ENCODE peak calls at places on chromosomes 13 and 19, in seven cellular contexts. One of them, this sample, is unnamed.

GRCh38 chr19:9945319-9945966 is 9.1 kb upstream of the OLFM2 start:
- DNase-seq in transverse colon: peak; percentile 73
- DNase-seq in A549: peak; percentile 37
- DNase-seq in fibroblast of lung: peak; percentile 99
- DNase-seq in choroid plexus epithelial cell: peak; percentile 92
- DNase-seq in neural progenitor cell: peak; percentile 31
- DNase-seq in thyroid gland: peak; percentile 40
- DNase-seq in this sample: peak; percentile 99

GRCh38 chr19:16216744-16217670 is 19.3 kb downstream of the AP1M1 start:
- DNase-seq in choroid plexus epithelial cell: no peak
- DNase-seq in thyroid gland: peak; percentile 55
- DNase-seq in fibroblast of lung: no peak
- DNase-seq in neural progenitor cell: no peak
- DNase-seq in A549: no peak
- DNase-seq in transverse colon: no peak
- DNase-seq in this sample: no peak

GRCh38 chr19:18862976-18863842 is 31.4 kb downstream of the UPF1 start:
- DNase-seq in choroid plexus epithelial cell: no peak
- DNase-seq in thyroid gland: no peak
- DNase-seq in fibroblast of lung: no peak
- DNase-seq in neural progenitor cell: no peak
- DNase-seq in A549: no peak
- DNase-seq in transverse colon: no peak
- DNase-seq in this sample: no peak

GRCh38 chr19:35144600-35145436 is 1.8 kb downstream of the FXYD7 start:
- DNase-seq in A549: peak; percentile 92
- DNase-seq in neural progenitor cell: peak; percentile 89
- DNase-seq in transverse colon: peak; percentile 84
- DNase-seq in thyroid gland: peak; percentile 34
- DNase-seq in fibroblast of lung: no peak
- DNase-seq in choroid plexus epithelial cell: no peak
- DNase-seq in this sample: no peak

GRCh38 chr19:548841-549830 is 5.3 kb downstream of the GZMM start:
- DNase-seq in thyroid gland: no peak
- DNase-seq in neural progenitor cell: no peak
- DNase-seq in choroid plexus epithelial cell: no peak
- DNase-seq in A549: no peak
- DNase-seq in transverse colon: no peak
- DNase-seq in fibroblast of lung: no peak
- DNase-seq in this sample: no peak

GRCh38 chr13:103852036-103852435 is 785.8 kb upstream of the SLC10A2 start:
- DNase-seq in choroid plexus epithelial cell: no peak
- DNase-seq in neural progenitor cell: no peak
- DNase-seq in A549: no peak
- DNase-seq in transverse colon: no peak
- DNase-seq in thyroid gland: no peak
- DNase-seq in fibroblast of lung: no peak
- DNase-seq in this sample: no peak

GRCh38 chr13:75587679-75588078 is 38.1 kb downstream of the UCHL3 start:
- DNase-seq in fibroblast of lung: no peak
- DNase-seq in transverse colon: no peak
- DNase-seq in choroid plexus epithelial cell: peak; percentile 13
- DNase-seq in thyroid gland: no peak
- DNase-seq in A549: no peak
- DNase-seq in neural progenitor cell: peak; percentile 15
- DNase-seq in this sample: no peak

GRCh38 chr13:24511019-24511823 is 1.4 kb downstream of the PARP4 start:
- DNase-seq in thyroid gland: peak; percentile 20
- DNase-seq in A549: peak; percentile 68
- DNase-seq in fibroblast of lung: peak; percentile 97
- DNase-seq in choroid plexus epithelial cell: peak; percentile 94
- DNase-seq in neural progenitor cell: peak; percentile 11
- DNase-seq in transverse colon: peak; percentile 56
- DNase-seq in this sample: peak; percentile 90

GRCh38 chr13:99275093-99275469 is 16.9 kb upstream of the GPR18 start:
- DNase-seq in transverse colon: no peak
- DNase-seq in choroid plexus epithelial cell: peak; percentile 74
- DNase-seq in A549: no peak
- DNase-seq in fibroblast of lung: peak; percentile 92
- DNase-seq in neural progenitor cell: no peak
- DNase-seq in thyroid gland: peak; percentile 21
- DNase-seq in this sample: peak; percentile 87

GRCh38 chr19:41934849-41935374 is 6.7 kb upstream of the ERFL start:
- DNase-seq in choroid plexus epithelial cell: peak; percentile 59
- DNase-seq in A549: peak; percentile 80
- DNase-seq in transverse colon: peak; percentile 79
- DNase-seq in thyroid gland: peak; percentile 51
- DNase-seq in fibroblast of lung: no peak
- DNase-seq in neural progenitor cell: peak; percentile 88
- DNase-seq in this sample: peak; percentile 37

GRCh38 chr19:2072757-2073551 is 21.9 kb upstream of the MKNK2 start:
- DNase-seq in A549: no peak
- DNase-seq in transverse colon: no peak
- DNase-seq in choroid plexus epithelial cell: no peak
- DNase-seq in fibroblast of lung: no peak
- DNase-seq in neural progenitor cell: no peak
- DNase-seq in thyroid gland: no peak
- DNase-seq in this sample: no peak

GRCh38 chr13:39684531-39685137 is 29.2 kb downstream of the COG6 start:
- DNase-seq in thyroid gland: no peak
- DNase-seq in choroid plexus epithelial cell: peak; percentile 72
- DNase-seq in transverse colon: no peak
- DNase-seq in A549: peak; percentile 28
- DNase-seq in fibroblast of lung: peak; percentile 56
- DNase-seq in neural progenitor cell: peak; percentile 64
- DNase-seq in this sample: peak; percentile 60

GRCh38 chr13:49527123-49527522 is 31.4 kb downstream of the PHF11 start:
- DNase-seq in choroid plexus epithelial cell: no peak
- DNase-seq in fibroblast of lung: no peak
- DNase-seq in A549: no peak
- DNase-seq in thyroid gland: peak; percentile 76
- DNase-seq in neural progenitor cell: no peak
- DNase-seq in transverse colon: no peak
- DNase-seq in this sample: no peak

GRCh38 chr19:46715620-46716012 is 1.3 kb downstream of the PRKD2 start:
- DNase-seq in choroid plexus epithelial cell: no peak
- DNase-seq in thyroid gland: no peak
- DNase-seq in A549: no peak
- DNase-seq in neural progenitor cell: peak; percentile 24
- DNase-seq in fibroblast of lung: no peak
- DNase-seq in transverse colon: no peak
- DNase-seq in this sample: no peak

GRCh38 chr19:3479819-3480215 is 508 bp downstream of the SMIM24 start:
- DNase-seq in choroid plexus epithelial cell: no peak
- DNase-seq in neural progenitor cell: no peak
- DNase-seq in A549: peak; percentile 47
- DNase-seq in transverse colon: no peak
- DNase-seq in thyroid gland: no peak
- DNase-seq in fibroblast of lung: no peak
- DNase-seq in this sample: no peak

GRCh38 chr19:33403973-33404304 is 30.4 kb downstream of the CEBPG start:
- DNase-seq in fibroblast of lung: peak; percentile 6
- DNase-seq in A549: no peak
- DNase-seq in transverse colon: no peak
- DNase-seq in thyroid gland: no peak
- DNase-seq in neural progenitor cell: no peak
- DNase-seq in choroid plexus epithelial cell: no peak
- DNase-seq in this sample: no peak

DNA sequence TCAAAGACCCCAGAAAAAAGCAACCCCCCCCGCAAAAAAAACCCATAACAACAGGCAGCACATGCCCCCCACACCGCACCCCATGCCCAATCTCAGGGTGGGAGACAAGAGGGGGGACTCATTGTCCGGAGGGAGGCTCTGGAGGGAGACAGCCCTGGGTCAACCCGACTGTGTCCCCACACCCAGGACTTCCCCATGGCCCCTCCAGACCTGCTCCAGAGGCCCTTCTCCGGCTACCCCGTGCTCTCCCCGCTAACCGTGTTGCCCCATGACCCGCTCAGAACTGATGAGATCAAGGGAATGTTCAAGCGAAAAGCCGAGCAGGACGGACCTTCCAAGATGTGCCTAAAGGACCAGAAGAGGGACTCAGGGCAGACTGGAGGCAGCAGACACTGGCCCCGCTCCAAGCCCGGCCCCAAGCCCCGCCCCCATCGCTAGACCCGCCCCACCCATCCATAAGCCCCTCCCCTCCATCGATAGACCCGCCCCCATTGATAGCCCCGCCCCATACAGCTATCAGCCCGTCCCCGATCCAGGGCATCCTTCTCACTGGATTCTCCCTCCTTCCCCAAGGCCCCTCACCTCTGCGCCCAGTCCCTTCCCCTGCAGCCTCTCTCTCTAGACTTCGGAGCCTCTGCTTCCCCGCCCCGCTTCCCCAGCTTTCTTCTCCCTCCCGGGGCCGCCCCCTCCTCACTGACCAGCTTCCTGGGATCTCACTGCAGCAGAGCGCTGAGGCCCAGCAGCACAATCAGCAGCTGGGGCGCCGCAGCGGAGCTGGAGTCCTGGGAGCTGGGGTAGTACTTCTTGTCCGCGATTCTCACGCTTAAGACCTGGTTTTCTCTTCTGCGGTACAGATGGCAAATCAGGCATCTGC is 2.2 kb downstream of the BST2 start:
- DNase-seq in thyroid gland: no peak
- DNase-seq in A549: peak; percentile 49
- DNase-seq in neural progenitor cell: peak; percentile 93
- DNase-seq in transverse colon: no peak
- DNase-seq in fibroblast of lung: no peak
- DNase-seq in choroid plexus epithelial cell: peak; percentile 46
- DNase-seq in this sample: no peak
- H3K4me3 ChIP-seq in thyroid gland: no peak overlapping the region
- H3K4me3 ChIP-seq in A549: no peak overlapping the region
- H3K4me3 ChIP-seq in neural progenitor cell: peak overlapping the region; percentile 61
- H3K4me3 ChIP-seq in transverse colon: peak overlapping the region; percentile 28
- H3K4me3 ChIP-seq in fibroblast of lung: no peak overlapping the region
- H3K4me3 ChIP-seq in choroid plexus epithelial cell: peak overlapping the region; percentile 28
- H3K4me3 ChIP-seq in this sample: no peak overlapping the region

GRCh38 chr19:51511353-51511752 is 9.8 kb upstream of the SIGLEC12 start:
- DNase-seq in transverse colon: no peak
- DNase-seq in fibroblast of lung: no peak
- DNase-seq in thyroid gland: no peak
- DNase-seq in A549: peak; percentile 19
- DNase-seq in neural progenitor cell: peak; percentile 10
- DNase-seq in choroid plexus epithelial cell: peak; percentile 2
- DNase-seq in this sample: no peak
- TF ChIP-seq CTCF in transverse colon: no peak
- TF ChIP-seq CTCF in fibroblast of lung: no peak
- TF ChIP-seq CTCF in thyroid gland: no peak
- TF ChIP-seq CTCF in A549: no peak
- TF ChIP-seq CTCF in neural progenitor cell: peak; percentile 33
- TF ChIP-seq CTCF in choroid plexus epithelial cell: peak; percentile 36
- TF ChIP-seq CTCF in this sample: no peak

DNA sequence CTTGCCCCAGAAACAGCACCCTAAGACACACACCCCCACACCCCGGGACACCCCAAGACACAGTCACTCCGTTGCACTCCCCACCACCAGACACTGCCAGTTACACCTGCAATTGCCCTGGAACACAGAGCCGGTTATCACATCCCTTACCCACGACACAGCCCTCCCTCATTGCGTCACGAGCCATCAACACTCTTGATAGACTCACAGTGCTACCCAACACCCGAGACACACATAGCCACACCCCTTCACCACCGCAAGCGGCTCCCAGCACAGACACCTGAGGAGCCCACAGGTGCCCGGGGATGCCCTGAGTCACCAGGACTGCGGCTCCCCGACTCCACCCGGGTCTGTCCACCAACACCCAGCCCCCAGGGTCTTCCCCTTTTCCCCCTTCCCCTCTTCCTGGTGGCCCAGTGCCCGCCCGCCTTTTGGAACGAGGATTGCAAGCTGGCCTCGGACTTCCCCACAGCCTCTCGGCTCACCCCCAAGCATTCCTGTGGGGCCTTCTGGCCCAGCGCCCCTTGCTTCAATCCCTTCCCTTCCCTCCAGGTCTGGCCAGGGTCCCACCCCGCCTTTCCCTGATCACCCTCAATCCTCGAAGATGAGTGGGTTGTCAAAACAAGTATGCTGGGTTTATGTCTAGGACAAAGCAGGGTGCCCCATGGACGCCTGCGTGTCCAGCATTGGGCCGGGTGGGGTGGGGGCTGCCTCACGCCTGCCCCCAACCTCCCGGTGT is 1.7 kb upstream of the PTGER1 start:
- DNase-seq in thyroid gland: no peak
- DNase-seq in A549: peak; percentile 73
- DNase-seq in fibroblast of lung: peak; percentile 72
- DNase-seq in choroid plexus epithelial cell: peak; percentile 90
- DNase-seq in transverse colon: peak; percentile 46
- DNase-seq in neural progenitor cell: no peak
- DNase-seq in this sample: peak; percentile 59
- H3K4me3 ChIP-seq in thyroid gland: no peak overlapping the region
- H3K4me3 ChIP-seq in A549: no peak overlapping the region
- H3K4me3 ChIP-seq in fibroblast of lung: no peak overlapping the region
- H3K4me3 ChIP-seq in choroid plexus epithelial cell: no peak overlapping the region
- H3K4me3 ChIP-seq in transverse colon: no peak overlapping the region
- H3K4me3 ChIP-seq in neural progenitor cell: no peak overlapping the region
- H3K4me3 ChIP-seq in this sample: no peak overlapping the region

GRCh38 chr19:7331446-7331845 is 17.3 kb upstream of the ARHGEF18 start:
- DNase-seq in thyroid gland: no peak
- DNase-seq in choroid plexus epithelial cell: no peak
- DNase-seq in fibroblast of lung: no peak
- DNase-seq in neural progenitor cell: no peak
- DNase-seq in A549: no peak
- DNase-seq in transverse colon: no peak
- DNase-seq in this sample: no peak

GRCh38 chr19:7328647-7329046 is 20.1 kb upstream of the ARHGEF18 start:
- DNase-seq in transverse colon: no peak
- DNase-seq in neural progenitor cell: no peak
- DNase-seq in thyroid gland: no peak
- DNase-seq in choroid plexus epithelial cell: no peak
- DNase-seq in fibroblast of lung: no peak
- DNase-seq in A549: no peak
- DNase-seq in this sample: no peak

GRCh38 chr19:7327802-7328201 is 20.9 kb upstream of the ARHGEF18 start:
- DNase-seq in choroid plexus epithelial cell: no peak
- DNase-seq in fibroblast of lung: no peak
- DNase-seq in thyroid gland: no peak
- DNase-seq in transverse colon: no peak
- DNase-seq in A549: no peak
- DNase-seq in neural progenitor cell: no peak
- DNase-seq in this sample: no peak

DNA sequence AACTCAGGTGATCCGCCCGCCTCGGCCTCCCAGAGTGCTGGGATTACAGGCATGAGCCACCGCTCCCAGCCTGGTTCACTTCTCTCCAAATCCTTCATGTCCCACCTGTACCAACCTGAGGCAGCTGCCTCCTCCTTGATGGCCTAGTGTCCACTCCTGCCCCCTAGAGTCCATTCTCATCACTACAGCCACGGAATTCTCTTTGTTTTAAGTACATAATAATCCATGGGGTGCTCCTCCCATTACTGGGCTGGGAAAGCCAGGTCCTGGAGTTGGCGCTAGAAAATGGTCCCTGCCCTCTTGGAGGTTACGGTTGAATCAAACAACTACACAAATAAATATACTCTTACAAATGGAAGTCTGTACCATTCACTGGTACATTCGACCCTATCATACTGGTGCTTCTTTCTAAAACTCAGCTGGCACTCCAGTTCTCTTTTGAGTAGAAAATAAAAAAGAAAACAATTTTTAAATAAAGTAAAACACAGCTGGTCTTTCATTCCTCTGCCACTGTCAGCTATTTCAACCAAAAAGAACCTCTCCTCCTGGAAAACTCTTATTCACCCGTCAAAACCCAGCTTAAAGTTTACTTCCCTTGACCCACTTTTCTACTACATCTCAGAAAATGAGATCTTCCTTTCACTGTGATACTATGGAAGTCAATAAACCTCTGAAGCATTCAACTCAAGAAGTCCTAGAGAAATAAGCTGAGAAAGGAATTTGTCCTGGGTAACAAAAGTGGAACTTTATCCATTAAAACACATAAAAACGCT is 22.4 kb upstream of the ARHGEF18 start:
- DNase-seq in fibroblast of lung: no peak
- DNase-seq in neural progenitor cell: peak; percentile 38
- DNase-seq in thyroid gland: no peak
- DNase-seq in transverse colon: peak; percentile 74
- DNase-seq in A549: peak; percentile 38
- DNase-seq in choroid plexus epithelial cell: peak; percentile 51
- DNase-seq in this sample: peak; percentile 4
- TF ChIP-seq CTCF in fibroblast of lung: peak; percentile 10
- TF ChIP-seq CTCF in neural progenitor cell: peak; percentile 53
- TF ChIP-seq CTCF in thyroid gland: peak; percentile 21
- TF ChIP-seq CTCF in transverse colon: peak; percentile 32
- TF ChIP-seq CTCF in A549: peak; percentile 8
- TF ChIP-seq CTCF in choroid plexus epithelial cell: peak; percentile 56
- TF ChIP-seq CTCF in this sample: peak; percentile 35

This sample was measured in astrocyte of the spinal cord.